ENCODE peak calls at places on chromosomes 6 and 20, in nine cellular contexts. One of them, this sample, is unnamed.

GRCh38 chr6:77470983-77471382 is 7.7 kb upstream of the HTR1B start:
- DNase-seq in AG20443: no peak
- DNase-seq in substantia nigra: no peak
- DNase-seq in NCI-H2029: no peak
- DNase-seq in nephron progenitor cell: no peak
- DNase-seq in endothelial cell: no peak
- DNase-seq in tibial artery: no peak
- DNase-seq in T-helper 2 cell: no peak
- DNase-seq in mesothelial cell of epicardium: no peak
- DNase-seq in this sample: no peak

GRCh38 chr6:88048556-88048955 is 915 bp downstream of the SPACA1 start:
- DNase-seq in T-helper 2 cell: no peak
- DNase-seq in nephron progenitor cell: no peak
- DNase-seq in tibial artery: no peak
- DNase-seq in NCI-H2029: no peak
- DNase-seq in AG20443: no peak
- DNase-seq in mesothelial cell of epicardium: no peak
- DNase-seq in substantia nigra: no peak
- DNase-seq in endothelial cell: no peak
- DNase-seq in this sample: no peak

GRCh38 chr20:37392441-37393195 is 46.7 kb downstream of the SRC start:
- DNase-seq in tibial artery: no peak
- DNase-seq in T-helper 2 cell: no peak
- DNase-seq in endothelial cell: no peak
- DNase-seq in AG20443: no peak
- DNase-seq in NCI-H2029: no peak
- DNase-seq in nephron progenitor cell: no peak
- DNase-seq in mesothelial cell of epicardium: no peak
- DNase-seq in substantia nigra: no peak
- DNase-seq in this sample: no peak

GRCh38 chr20:50586531-50587232 is 76.5 kb downstream of the PTPN1 start:
- DNase-seq in mesothelial cell of epicardium: no peak
- DNase-seq in endothelial cell: no peak
- DNase-seq in AG20443: no peak
- DNase-seq in NCI-H2029: peak
- DNase-seq in T-helper 2 cell: no peak
- DNase-seq in substantia nigra: no peak
- DNase-seq in tibial artery: no peak
- DNase-seq in nephron progenitor cell: no peak
- DNase-seq in this sample: no peak

GRCh38 chr20:50855498-50856474 is 60.9 kb downstream of the BCAS4 start:
- DNase-seq in T-helper 2 cell: no peak
- DNase-seq in nephron progenitor cell: no peak
- DNase-seq in AG20443: no peak
- DNase-seq in NCI-H2029: no peak
- DNase-seq in substantia nigra: no peak
- DNase-seq in mesothelial cell of epicardium: peak
- DNase-seq in endothelial cell: no peak
- DNase-seq in tibial artery: no peak
- DNase-seq in this sample: peak

GRCh38 chr20:43825635-43826034 is 89.0 kb upstream of the TOX2 start:
- DNase-seq in NCI-H2029: no peak
- DNase-seq in AG20443: no peak
- DNase-seq in endothelial cell: no peak
- DNase-seq in nephron progenitor cell: no peak
- DNase-seq in substantia nigra: no peak
- DNase-seq in tibial artery: no peak
- DNase-seq in mesothelial cell of epicardium: no peak
- DNase-seq in T-helper 2 cell: no peak
- DNase-seq in this sample: no peak

GRCh38 chr6:107985701-107986100 is 27.7 kb upstream of the SEC63 start:
- DNase-seq in nephron progenitor cell: no peak
- DNase-seq in mesothelial cell of epicardium: no peak
- DNase-seq in T-helper 2 cell: no peak
- DNase-seq in substantia nigra: no peak
- DNase-seq in NCI-H2029: no peak
- DNase-seq in endothelial cell: no peak
- DNase-seq in AG20443: no peak
- DNase-seq in tibial artery: no peak
- DNase-seq in this sample: no peak

GRCh38 chr20:39268566-39268965 is 306.4 kb downstream of the DHX35 start:
- DNase-seq in tibial artery: no peak
- DNase-seq in endothelial cell: no peak
- DNase-seq in T-helper 2 cell: no peak
- DNase-seq in AG20443: no peak
- DNase-seq in mesothelial cell of epicardium: no peak
- DNase-seq in NCI-H2029: no peak
- DNase-seq in nephron progenitor cell: no peak
- DNase-seq in substantia nigra: no peak
- DNase-seq in this sample: no peak

GRCh38 chr20:62374431-62375152 is 7.5 kb upstream of the LAMA5 start:
- DNase-seq in substantia nigra: no peak
- DNase-seq in nephron progenitor cell: no peak
- DNase-seq in T-helper 2 cell: no peak
- DNase-seq in tibial artery: no peak
- DNase-seq in mesothelial cell of epicardium: no peak
- DNase-seq in NCI-H2029: no peak
- DNase-seq in endothelial cell: no peak
- DNase-seq in AG20443: no peak
- DNase-seq in this sample: no peak

GRCh38 chr6:160226118-160226541 is 32.5 kb downstream of the SLC22A2 start:
- DNase-seq in mesothelial cell of epicardium: no peak
- DNase-seq in nephron progenitor cell: no peak
- DNase-seq in tibial artery: no peak
- DNase-seq in NCI-H2029: no peak
- DNase-seq in substantia nigra: no peak
- DNase-seq in T-helper 2 cell: peak
- DNase-seq in AG20443: no peak
- DNase-seq in endothelial cell: no peak
- DNase-seq in this sample: no peak

GRCh38 chr6:84467296-84467695 is 239.9 kb upstream of the CEP162 start:
- DNase-seq in endothelial cell: no peak
- DNase-seq in T-helper 2 cell: no peak
- DNase-seq in substantia nigra: no peak
- DNase-seq in nephron progenitor cell: no peak
- DNase-seq in tibial artery: no peak
- DNase-seq in NCI-H2029: peak
- DNase-seq in mesothelial cell of epicardium: no peak
- DNase-seq in AG20443: no peak
- DNase-seq in this sample: no peak

This sample was measured in RCC 7860.